ENCODE peak calls at places on chromosomes 4 and X, in five cellular contexts. One of them, this sample, is unnamed.

GRCh38 chr4:77203380-77204197 is 46.6 kb downstream of the CCNG2 start:
- DNase-seq in astrocyte: peak; percentile 62
- DNase-seq in PC-9: peak; percentile 29
- DNase-seq in aorta: no peak
- DNase-seq in suprapubic skin: peak; percentile 70
- DNase-seq in this sample: peak; percentile 77

GRCh38 chr4:25580633-25581467 is 74.8 kb upstream of the SLC34A2 start:
- DNase-seq in astrocyte: no peak
- DNase-seq in PC-9: no peak
- DNase-seq in aorta: no peak
- DNase-seq in suprapubic skin: no peak
- DNase-seq in this sample: no peak

GRCh38 chr4:94957030-94957429 is 199.3 kb downstream of the BMPR1B start:
- DNase-seq in astrocyte: no peak
- DNase-seq in PC-9: no peak
- DNase-seq in aorta: no peak
- DNase-seq in suprapubic skin: no peak
- DNase-seq in this sample: no peak

GRCh38 chr4:76084542-76084941 is 10.0 kb downstream of the ART3 start:
- DNase-seq in astrocyte: no peak
- DNase-seq in PC-9: no peak
- DNase-seq in aorta: no peak
- DNase-seq in suprapubic skin: no peak
- DNase-seq in this sample: no peak

GRCh38 chrX:15915959-15916703 is 61.5 kb upstream of the AP1S2 start:
- DNase-seq in astrocyte: peak; percentile 9
- DNase-seq in PC-9: no peak
- DNase-seq in aorta: no peak
- DNase-seq in suprapubic skin: no peak
- DNase-seq in this sample: no peak

GRCh38 chr4:119750771-119751170 is 122.2 kb upstream of the PDE5A start:
- DNase-seq in astrocyte: peak; percentile 93
- DNase-seq in PC-9: no peak
- DNase-seq in aorta: no peak
- DNase-seq in suprapubic skin: no peak
- DNase-seq in this sample: no peak

GRCh38 chr4:25564836-25565235 is 90.8 kb upstream of the SLC34A2 start:
- DNase-seq in astrocyte: no peak
- DNase-seq in PC-9: no peak
- DNase-seq in aorta: peak; percentile 38
- DNase-seq in suprapubic skin: no peak
- DNase-seq in this sample: no peak

GRCh38 chr4:179110356-179110755 is 1668.1 kb upstream of the AGA start:
- DNase-seq in astrocyte: peak; percentile 99
- DNase-seq in PC-9: peak; percentile 38
- DNase-seq in aorta: no peak
- DNase-seq in suprapubic skin: no peak
- DNase-seq in this sample: no peak

GRCh38 chr4:40536032-40536431 is 93.6 kb downstream of the RBM47 start:
- DNase-seq in astrocyte: no peak
- DNase-seq in PC-9: no peak
- DNase-seq in aorta: no peak
- DNase-seq in suprapubic skin: no peak
- DNase-seq in this sample: no peak

GRCh38 chr4:76867880-76868655 is 29.9 kb downstream of the SOWAHB start:
- DNase-seq in astrocyte: no peak
- DNase-seq in PC-9: peak; percentile 82
- DNase-seq in aorta: no peak
- DNase-seq in suprapubic skin: no peak
- DNase-seq in this sample: no peak

GRCh38 chrX:68273887-68274286 is 159.4 kb downstream of the OPHN1 start:
- DNase-seq in astrocyte: no peak
- DNase-seq in PC-9: no peak
- DNase-seq in aorta: no peak
- DNase-seq in suprapubic skin: no peak
- DNase-seq in this sample: no peak

GRCh38 chrX:7147431-7147977 is at the start of gene STS:
- DNase-seq in astrocyte: peak; percentile 10
- DNase-seq in PC-9: peak; percentile 11
- DNase-seq in aorta: peak; percentile 86
- DNase-seq in suprapubic skin: peak; percentile 68
- DNase-seq in this sample: peak; percentile 11

GRCh38 chr4:20889901-20890300 is 189.6 kb downstream of the PACRGL start:
- DNase-seq in astrocyte: no peak
- DNase-seq in PC-9: no peak
- DNase-seq in aorta: no peak
- DNase-seq in suprapubic skin: no peak
- DNase-seq in this sample: no peak

GRCh38 chr4:6448476-6449170 is 23.8 kb downstream of the PPP2R2C start:
- DNase-seq in astrocyte: no peak
- DNase-seq in PC-9: no peak
- DNase-seq in aorta: peak; percentile 66
- DNase-seq in suprapubic skin: no peak
- DNase-seq in this sample: no peak

GRCh38 chr4:6446130-6446482 is 26.3 kb downstream of the PPP2R2C start:
- DNase-seq in astrocyte: no peak
- DNase-seq in PC-9: no peak
- DNase-seq in aorta: peak; percentile 12
- DNase-seq in suprapubic skin: no peak
- DNase-seq in this sample: no peak

GRCh38 chr4:6446538-6447451 is 25.6 kb downstream of the PPP2R2C start:
- DNase-seq in astrocyte: no peak
- DNase-seq in PC-9: no peak
- DNase-seq in aorta: peak; percentile 72
- DNase-seq in suprapubic skin: no peak
- DNase-seq in this sample: no peak

GRCh38 chr4:6449335-6449734 is 23.1 kb downstream of the PPP2R2C start:
- DNase-seq in astrocyte: no peak
- DNase-seq in PC-9: no peak
- DNase-seq in aorta: peak; percentile 55
- DNase-seq in suprapubic skin: no peak
- DNase-seq in this sample: no peak

GRCh38 chr4:6447561-6448290 is 24.7 kb downstream of the PPP2R2C start:
- DNase-seq in astrocyte: no peak
- DNase-seq in PC-9: no peak
- DNase-seq in aorta: peak; percentile 40
- DNase-seq in suprapubic skin: no peak
- DNase-seq in this sample: no peak
- H3K27ac ChIP-seq in astrocyte: no peak overlapping the region
- H3K27ac ChIP-seq in PC-9: no peak overlapping the region
- H3K27ac ChIP-seq in aorta: no peak overlapping the region
- H3K27ac ChIP-seq in suprapubic skin: no peak overlapping the region
- H3K27ac ChIP-seq in this sample: no peak overlapping the region

GRCh38 chr4:2962099-2962455 is 1.1 kb downstream of the NOP14 start:
- DNase-seq in astrocyte: no peak
- DNase-seq in PC-9: no peak
- DNase-seq in aorta: no peak
- DNase-seq in suprapubic skin: no peak
- DNase-seq in this sample: peak; percentile 21

GRCh38 chr4:2965262-2965661 is 1.9 kb downstream of the GRK4 start:
- DNase-seq in astrocyte: no peak
- DNase-seq in PC-9: no peak
- DNase-seq in aorta: no peak
- DNase-seq in suprapubic skin: no peak
- DNase-seq in this sample: no peak

GRCh38 chr4:2963185-2964076 is at the start of the genes GRK4 and NOP14:
- DNase-seq in astrocyte: peak; percentile 94
- DNase-seq in PC-9: peak; percentile 96
- DNase-seq in aorta: peak; percentile 100
- DNase-seq in suprapubic skin: peak; percentile 99
- DNase-seq in this sample: peak; percentile 98

GRCh38 chr4:2962614-2963184 is 507 bp downstream of the NOP14 start:
- DNase-seq in astrocyte: peak; percentile 49
- DNase-seq in PC-9: peak; percentile 58
- DNase-seq in aorta: peak; percentile 83
- DNase-seq in suprapubic skin: no peak
- DNase-seq in this sample: peak; percentile 71

GRCh38 chr4:2964077-2964471 is 703 bp downstream of the GRK4 start:
- DNase-seq in astrocyte: no peak
- DNase-seq in PC-9: no peak
- DNase-seq in aorta: no peak
- DNase-seq in suprapubic skin: no peak
- DNase-seq in this sample: peak; percentile 28
- H3K27ac ChIP-seq in astrocyte: no peak overlapping the region
- H3K27ac ChIP-seq in PC-9: no peak overlapping the region
- H3K27ac ChIP-seq in aorta: no peak overlapping the region
- H3K27ac ChIP-seq in suprapubic skin: peak overlapping the region; percentile 92
- H3K27ac ChIP-seq in this sample: no peak overlapping the region

DNA sequence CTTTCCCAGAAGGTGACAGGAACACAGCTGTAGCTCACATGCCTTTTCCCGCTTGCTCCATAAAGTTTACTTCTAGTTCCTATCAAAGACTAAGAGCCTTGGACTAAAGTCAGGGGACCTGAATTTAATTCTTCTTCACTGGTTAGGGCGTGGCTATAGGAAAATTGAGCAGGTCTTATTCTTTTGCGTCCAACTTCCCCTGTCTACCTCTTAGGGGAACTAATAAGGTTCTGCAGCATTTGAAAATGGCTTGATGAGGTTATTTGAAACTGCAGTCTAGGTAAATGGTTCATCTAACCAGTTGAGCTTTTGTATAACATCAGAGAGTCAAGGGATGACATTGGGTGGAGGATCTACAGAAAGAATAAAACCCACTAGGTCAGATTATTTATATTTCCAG is 2.6 kb downstream of the ARHGAP10 start:
- DNase-seq in astrocyte: no peak
- DNase-seq in PC-9: no peak
- DNase-seq in aorta: no peak
- DNase-seq in suprapubic skin: no peak
- DNase-seq in this sample: no peak
- H3K27ac ChIP-seq in astrocyte: no peak overlapping the region
- H3K27ac ChIP-seq in PC-9: peak overlapping the region; percentile 70
- H3K27ac ChIP-seq in aorta: no peak overlapping the region
- H3K27ac ChIP-seq in suprapubic skin: no peak overlapping the region
- H3K27ac ChIP-seq in this sample: no peak overlapping the region

GRCh38 chrX:40106677-40107290 is 9.0 kb upstream of the BCOR start:
- DNase-seq in astrocyte: no peak
- DNase-seq in PC-9: no peak
- DNase-seq in aorta: no peak
- DNase-seq in suprapubic skin: no peak
- DNase-seq in this sample: no peak
- H3K27ac ChIP-seq in astrocyte: no peak overlapping the region
- H3K27ac ChIP-seq in PC-9: peak overlapping the region; percentile 54
- H3K27ac ChIP-seq in aorta: peak overlapping the region; percentile 73
- H3K27ac ChIP-seq in suprapubic skin: peak overlapping the region; percentile 89
- H3K27ac ChIP-seq in this sample: peak overlapping the region; percentile 31